ENCODE peak calls at places on chromosomes 4 and X, in seven cellular contexts. L is osteocyte, P is GM20000, Z is ovary, D is thyroid gland, C is AG04450, R is tibial nerve. Y is an unnamed sample.

GRCh38 chr4:5033266-5033945 is 14.1 kb upstream of the CYTL1 start:
- DNase-seq in R (no peak), P (no peak), Z (no peak), C (no peak), L (no peak), D (peak), Y (no peak)

GRCh38 chrX:45070116-45071007 is 130.3 kb downstream of the DIPK2B start:
- DNase-seq in Z (no peak), L (no peak), C (peak), R (no peak), P (peak), D (no peak), Y (no peak)

GRCh38 chr4:139509727-139510410 is 46.1 kb downstream of the SETD7 start:
- DNase-seq in Z (no peak), R (no peak), D (peak), L (no peak), C (no peak), P (no peak), Y (no peak)

GRCh38 chr4:12116009-12116542 is 687.4 kb upstream of the HS3ST1 start:
- DNase-seq in D (no peak), P (no peak), Z (no peak), R (no peak), C (no peak), L (no peak), Y (no peak)

GRCh38 chr4:151021637-151022334 is 6.7 kb upstream of the LRBA start:
- DNase-seq in P (no peak), R (no peak), D (no peak), C (no peak), L (no peak), Z (no peak), Y (no peak)

GRCh38 chr4:17595471-17596005 is 18.5 kb downstream of the LAP3 start:
- DNase-seq in C (no peak), Z (no peak), P (peak), R (no peak), L (no peak), D (no peak), Y (peak)

GRCh38 chr4:35725131-35725530 is 519.2 kb downstream of the ARAP2 start:
- DNase-seq in C (no peak), R (no peak), P (no peak), D (no peak), Z (no peak), L (no peak), Y (no peak)

GRCh38 chr4:124018383-124019317 is 622.1 kb downstream of the SPRY1 start:
- DNase-seq in C (no peak), D (peak), Z (peak), R (peak), L (no peak), P (peak), Y (peak)

GRCh38 chr4:1401409-1402020 is 4.7 kb downstream of the NKX1-1 start:
- DNase-seq in L (no peak), D (no peak), Z (no peak), P (peak), R (no peak), C (no peak), Y (no peak)

GRCh38 chr4:117085185-117085701 is at the start of gene TRAM1L1:
- DNase-seq in L (peak), Z (peak), C (peak), P (peak), D (peak), R (no peak), Y (peak)

GRCh38 chr4:68410643-68411042 is 36.6 kb upstream of the TMPRSS11E start:
- DNase-seq in L (no peak), C (no peak), R (no peak), D (no peak), P (no peak), Z (no peak), Y (no peak)

GRCh38 chrX:85024044-85024443 is 20.4 kb downstream of the APOOL start:
- DNase-seq in D (peak), R (no peak), P (no peak), C (no peak), L (no peak), Z (no peak), Y (no peak)

GRCh38 chrX:100768679-100769338 is 36.9 kb upstream of the SYTL4 start:
- DNase-seq in R (peak), D (peak), Z (peak), C (peak), P (peak), L (peak), Y (peak)

GRCh38 chrX:73289039-73289438 is 74.4 kb upstream of the NAP1L2 start:
- DNase-seq in P (no peak), L (no peak), D (no peak), R (no peak), C (no peak), Z (no peak), Y (no peak)
- TF ChIP-seq CTCF in P (no peak), L (no peak), D (no peak), R (no peak), C (no peak), Z (no peak), Y (no peak)

GRCh38 chr4:146291313-146291712 is 77.0 kb downstream of the REELD1 start:
- DNase-seq in D (no peak), Z (no peak), L (no peak), P (no peak), C (no peak), R (no peak), Y (no peak)
- TF ChIP-seq CTCF in D (no peak), Z (no peak), L (no peak), P (no peak), C (no peak), R (no peak), Y (no peak)

GRCh38 chrX:114500622-114501021 is 83.3 kb upstream of the HTR2C start:
- DNase-seq in P (no peak), Z (no peak), L (no peak), C (no peak), R (no peak), D (no peak), Y (no peak)
- TF ChIP-seq CTCF in P (no peak), Z (no peak), L (no peak), C (no peak), R (no peak), D (no peak), Y (no peak)

DNA sequence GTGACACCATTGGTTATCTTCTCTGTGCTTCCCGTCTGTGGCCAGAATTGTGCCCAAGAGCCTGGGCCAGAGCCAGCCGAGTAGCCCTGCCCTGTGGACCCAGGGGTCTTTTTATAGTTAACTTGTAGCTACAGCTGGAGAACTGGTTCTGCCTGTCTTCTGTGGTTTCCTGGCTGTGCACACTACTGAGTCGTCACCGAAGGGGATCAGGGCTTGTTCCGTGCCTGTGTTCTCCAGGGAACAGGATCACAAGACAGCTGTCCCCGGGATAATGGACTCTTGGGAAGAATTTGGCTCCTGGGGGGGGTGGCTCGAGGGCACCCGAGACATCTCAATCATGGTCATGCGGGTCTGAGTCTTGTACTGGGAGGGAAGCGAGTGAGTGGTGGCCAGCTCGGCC is 22.1 kb upstream of the OPN1LW start:
- DNase-seq in Z (no peak), L (no peak), P (no peak), C (no peak), D (no peak), R (no peak), Y (no peak)
- TF ChIP-seq CTCF in Z (no peak), L (no peak), P (no peak), C (no peak), D (no peak), R (no peak), Y (no peak)

Y was measured in GM13976.